ENCODE peak calls at places on chromosomes 7 and 10, in ten cellular contexts. V is cardiac fibroblast, I is GM13977, S is right lobe of liver, U is nephron progenitor cell, W is stomach, R is GM13976, H is PC-3, A is lung, D is fibroblast of mammary gland. C is an unnamed sample.

GRCh38 chr10:15461353-15462108 is 90.4 kb upstream of the FAM171A1 start:
- DNase-seq in V (peak; percentile 69), I (peak; percentile 28), S (no peak), U (no peak), W (no peak), R (no peak), H (peak; percentile 65), A (no peak), D (peak; percentile 91), C (peak; percentile 19)

GRCh38 chr10:23459323-23459939 is 20.6 kb downstream of the OTUD1 start:
- DNase-seq in V (no peak), I (no peak), S (no peak), U (no peak), W (no peak), R (no peak), H (no peak), A (no peak), D (no peak), C (no peak)

GRCh38 chr7:120775703-120776265 is 82.2 kb downstream of the TSPAN12 start:
- DNase-seq in V (no peak), I (no peak), S (no peak), U (no peak), W (no peak), R (no peak), H (no peak), A (no peak), D (no peak), C (no peak)

GRCh38 chr10:124942317-124943169 is 620 bp downstream of the ZRANB1 start:
- DNase-seq in V (no peak), I (no peak), S (no peak), U (no peak), W (no peak), R (no peak), H (no peak), A (no peak), D (peak; percentile 28), C (no peak)

GRCh38 chr10:23439920-23440875 is 1.3 kb downstream of the OTUD1 start:
- DNase-seq in V (peak; percentile 40), I (peak; percentile 64), S (peak; percentile 70), U (peak; percentile 54), W (peak; percentile 31), R (no peak), H (peak; percentile 53), A (no peak), D (peak; percentile 78), C (peak; percentile 29)

GRCh38 chr10:46556515-46557318 is at the start of gene GPRIN2:
- DNase-seq in V (no peak), I (no peak), S (peak; percentile 63), U (peak; percentile 71), W (peak; percentile 80), R (no peak), H (peak; percentile 31), A (peak; percentile 54), D (no peak), C (peak; percentile 20)

GRCh38 chr7:44077681-44078091 is 4.6 kb downstream of the POLM start:
- DNase-seq in V (no peak), I (no peak), S (peak; percentile 40), U (no peak), W (no peak), R (no peak), H (no peak), A (no peak), D (no peak), C (peak; percentile 63)

GRCh38 chr10:6823770-6824169 is 243.7 kb upstream of the PRKCQ start:
- DNase-seq in V (no peak), I (no peak), S (no peak), U (no peak), W (no peak), R (no peak), H (peak; percentile 1), A (no peak), D (no peak), C (no peak)

GRCh38 chr7:156611393-156612010 is 29.1 kb upstream of the RNF32 start:
- DNase-seq in V (no peak), I (no peak), S (no peak), U (no peak), W (no peak), R (no peak), H (no peak), A (no peak), D (no peak), C (no peak)

GRCh38 chr7:156608176-156608478 is 32.4 kb upstream of the RNF32 start:
- DNase-seq in V (no peak), I (no peak), S (no peak), U (no peak), W (no peak), R (no peak), H (no peak), A (no peak), D (no peak), C (no peak)

GRCh38 chr7:156609010-156609877 is 31.3 kb upstream of the RNF32 start:
- DNase-seq in V (peak; percentile 34), I (no peak), S (no peak), U (no peak), W (peak; percentile 51), R (no peak), H (no peak), A (no peak), D (no peak), C (no peak)

GRCh38 chr7:156610601-156611000 is 30.0 kb upstream of the RNF32 start:
- DNase-seq in V (no peak), I (no peak), S (no peak), U (no peak), W (no peak), R (no peak), H (no peak), A (no peak), D (no peak), C (no peak)

DNA sequence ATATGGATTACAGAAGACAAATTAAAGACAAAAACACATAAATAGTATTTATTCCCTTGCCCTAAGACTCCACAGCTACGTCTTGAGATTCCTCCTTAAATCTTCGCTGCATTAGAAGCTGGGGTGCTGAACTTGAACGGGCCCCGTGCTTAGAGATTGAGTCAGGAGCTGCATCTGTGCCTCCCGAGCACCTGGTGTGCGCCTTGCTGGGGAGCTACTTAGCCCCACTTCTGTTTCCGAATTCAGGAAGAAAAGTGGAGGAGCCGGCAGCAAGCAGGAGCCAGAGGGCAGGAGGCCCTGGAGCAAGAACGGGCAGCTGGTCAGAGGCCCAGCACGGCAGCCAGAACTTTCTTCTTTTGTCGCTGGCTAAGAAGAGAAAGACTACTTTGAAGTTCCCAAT is 30.4 kb upstream of the RNF32 start:
- DNase-seq in V (no peak), I (no peak), S (no peak), U (no peak), W (no peak), R (no peak), H (no peak), A (no peak), D (no peak), C (no peak)
- TF ChIP-seq CTCF in V (no peak), I (no peak), S (no peak), U (no peak), W (no peak), R (no peak), H (no peak), A (no peak), D (no peak), C (no peak)

GRCh38 chr7:122885583-122886356 is 490 bp downstream of the CADPS2 start:
- DNase-seq in V (peak; percentile 51), I (peak; percentile 41), S (peak; percentile 73), U (peak; percentile 59), W (peak; percentile 37), R (peak; percentile 40), H (peak; percentile 31), A (peak; percentile 32), D (peak; percentile 24), C (peak; percentile 45)
- TF ChIP-seq CTCF in V (peak; percentile 36), I (no peak), S (peak; percentile 11), U (no peak), W (no peak), R (no peak), H (no peak), A (no peak), D (peak; percentile 5), C (peak; percentile 43)

DNA sequence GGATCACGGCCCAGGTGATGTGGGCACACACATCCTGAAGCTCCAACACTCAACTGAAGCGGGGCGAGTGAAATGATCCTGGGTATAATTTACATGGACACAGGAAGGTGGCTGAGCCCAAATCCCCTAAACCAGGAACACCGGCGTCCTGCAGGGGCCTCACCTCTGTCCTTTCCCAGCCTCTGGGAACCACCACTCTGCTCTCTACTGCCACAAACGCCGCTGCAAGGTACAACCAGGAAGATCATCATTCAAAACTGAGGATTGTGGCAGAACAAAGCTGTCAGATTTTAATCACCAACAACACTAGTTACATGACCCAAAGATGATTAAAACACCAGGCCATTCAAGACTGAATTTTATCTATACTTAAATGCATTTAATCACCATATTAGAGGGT is 104.0 kb downstream of the DIP2C start:
- DNase-seq in V (no peak), I (no peak), S (no peak), U (no peak), W (no peak), R (no peak), H (no peak), A (no peak), D (no peak), C (no peak)
- TF ChIP-seq CTCF in V (no peak), I (no peak), S (no peak), U (no peak), W (no peak), R (no peak), H (no peak), A (no peak), D (no peak), C (no peak)

DNA sequence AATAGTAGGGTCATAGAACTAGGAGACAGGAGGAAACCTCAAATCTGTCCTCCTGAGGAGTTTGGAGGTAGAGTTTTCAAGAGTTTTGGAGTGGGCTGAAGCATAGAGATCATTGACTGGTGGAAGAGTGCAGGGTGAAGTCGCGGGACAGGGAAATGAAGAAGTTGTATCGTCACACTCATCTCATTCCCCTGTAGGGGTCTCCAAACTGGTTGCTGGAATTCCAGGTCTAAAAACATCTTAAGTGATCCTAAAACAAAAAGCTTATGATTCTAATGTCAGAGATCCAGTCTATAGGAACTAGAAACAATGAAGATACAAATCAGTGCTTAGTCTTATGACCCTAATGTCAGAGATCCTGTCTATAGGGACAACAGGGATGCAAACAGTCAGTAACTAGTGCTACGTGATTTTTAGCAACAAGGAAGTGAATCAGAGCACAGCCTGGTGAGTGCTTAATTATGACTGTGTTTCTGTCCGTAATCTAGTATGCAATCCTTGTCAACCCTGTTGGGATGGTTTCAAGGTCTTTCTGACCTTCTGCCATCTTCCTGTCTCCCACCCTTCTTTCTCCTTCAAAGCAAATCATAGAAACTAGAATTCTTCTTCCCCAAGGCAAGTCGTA is 139.4 kb downstream of the SKIDA1 start:
- DNase-seq in V (no peak), I (no peak), S (no peak), U (no peak), W (no peak), R (no peak), H (no peak), A (no peak), D (peak; percentile 17), C (no peak)
- TF ChIP-seq CTCF in V (no peak), I (no peak), S (no peak), U (no peak), W (no peak), R (no peak), H (no peak), A (no peak), D (no peak), C (no peak)